ENCODE peak calls at places on chromosomes 11 and 22, in five cellular contexts. P, D, A, F and Q are unnamed samples.

GRCh38 chr11:104776501-104777170 is 121.6 kb downstream of the CASP12 start:
- DNase-seq in P (no peak), D (no peak), A (no peak), F (no peak), Q (no peak)

GRCh38 chr11:109984634-109985289 is 108.4 kb upstream of the ZC3H12C start:
- DNase-seq in P (no peak), D (no peak), A (no peak), F (no peak), Q (no peak)

GRCh38 chr11:74221816-74222215 is 50.7 kb downstream of the PPME1 start:
- DNase-seq in P (no peak), D (no peak), A (no peak), F (no peak), Q (no peak)

GRCh38 chr22:32042924-32043323 is at the start of gene SLC5A1:
- DNase-seq in P (peak; percentile 68), D (no peak), A (peak; percentile 33), F (no peak), Q (no peak)

GRCh38 chr11:72069787-72070251 is 10.5 kb downstream of the NUMA1 start:
- DNase-seq in P (peak; percentile 78), D (no peak), A (peak; percentile 15), F (peak; percentile 37), Q (no peak)

GRCh38 chr11:28274216-28274615 is 166.0 kb downstream of the METTL15 start:
- DNase-seq in P (no peak), D (no peak), A (no peak), F (no peak), Q (no peak)

GRCh38 chr11:91794146-91794545 is 430.5 kb upstream of the FAT3 start:
- DNase-seq in P (no peak), D (no peak), A (no peak), F (no peak), Q (no peak)

GRCh38 chr11:126011220-126011619 is 51.4 kb downstream of the CDON start:
- DNase-seq in P (no peak), D (no peak), A (no peak), F (no peak), Q (no peak)

GRCh38 chr11:114619659-114620173 is 24.1 kb upstream of the NXPE4 start:
- DNase-seq in P (no peak), D (no peak), A (no peak), F (no peak), Q (no peak)

GRCh38 chr11:69220581-69221051 is 64.9 kb downstream of the SMIM38 start:
- DNase-seq in P (peak; percentile 27), D (no peak), A (no peak), F (no peak), Q (no peak)

GRCh38 chr11:57390535-57390934 is at the start of gene PRG2:
- DNase-seq in P (no peak), D (no peak), A (no peak), F (no peak), Q (no peak)

GRCh38 chr11:57391111-57391510 is 661 bp upstream of the PRG2 start:
- DNase-seq in P (no peak), D (no peak), A (no peak), F (no peak), Q (no peak)

GRCh38 chr11:57391546-57391945 is 1.1 kb upstream of the PRG2 start:
- DNase-seq in P (no peak), D (no peak), A (no peak), F (no peak), Q (no peak)

GRCh38 chr11:57387284-57388030 is 3.0 kb downstream of the PRG2 start:
- DNase-seq in P (no peak), D (no peak), A (no peak), F (no peak), Q (no peak)

GRCh38 chr11:57386178-57386945 is 4.1 kb downstream of the PRG2 start:
- DNase-seq in P (no peak), D (no peak), A (no peak), F (no peak), Q (no peak)
- TF ChIP-seq CTCF in P (no peak), D (no peak), A (no peak), F (no peak), Q (no peak)

DNA sequence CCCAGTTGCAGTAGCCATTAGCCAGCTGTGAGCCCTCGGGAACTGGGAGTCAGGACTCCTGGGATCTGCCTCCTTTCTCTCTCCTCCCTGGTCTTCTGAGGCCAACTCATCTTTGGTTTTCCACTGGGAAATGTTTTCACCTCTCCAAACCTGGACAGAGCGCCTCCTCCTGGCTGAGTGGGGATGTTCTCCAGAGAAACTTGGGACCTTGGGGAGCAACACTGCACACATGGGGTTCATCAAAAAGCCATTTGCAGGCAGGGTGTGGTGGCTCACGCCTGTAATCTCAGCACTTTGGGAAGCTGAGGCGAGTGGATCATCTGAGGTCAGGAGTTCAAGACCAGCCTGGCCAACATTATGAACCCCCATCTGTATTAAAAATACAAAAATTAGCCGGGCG is 145.4 kb downstream of the NECTIN1 start:
- DNase-seq in P (no peak), D (no peak), A (peak; percentile 24), F (no peak), Q (no peak)
- TF ChIP-seq CTCF in P (no peak), D (peak; percentile 21), A (peak; percentile 76), F (no peak), Q (peak; percentile 33)

GRCh38 chr22:45731798-45732495 is 60.3 kb downstream of the ATXN10 start:
- DNase-seq in P (no peak), D (no peak), A (peak; percentile 49), F (no peak), Q (no peak)
- TF ChIP-seq CTCF in P (no peak), D (no peak), A (peak; percentile 75), F (peak; percentile 62), Q (no peak)

GRCh38 chr11:65552413-65552951 is 5.7 kb downstream of the LTBP3 start:
- DNase-seq in P (no peak), D (no peak), A (peak; percentile 52), F (no peak), Q (no peak)
- TF ChIP-seq CTCF in P (no peak), D (no peak), A (no peak), F (no peak), Q (no peak)

DNA sequence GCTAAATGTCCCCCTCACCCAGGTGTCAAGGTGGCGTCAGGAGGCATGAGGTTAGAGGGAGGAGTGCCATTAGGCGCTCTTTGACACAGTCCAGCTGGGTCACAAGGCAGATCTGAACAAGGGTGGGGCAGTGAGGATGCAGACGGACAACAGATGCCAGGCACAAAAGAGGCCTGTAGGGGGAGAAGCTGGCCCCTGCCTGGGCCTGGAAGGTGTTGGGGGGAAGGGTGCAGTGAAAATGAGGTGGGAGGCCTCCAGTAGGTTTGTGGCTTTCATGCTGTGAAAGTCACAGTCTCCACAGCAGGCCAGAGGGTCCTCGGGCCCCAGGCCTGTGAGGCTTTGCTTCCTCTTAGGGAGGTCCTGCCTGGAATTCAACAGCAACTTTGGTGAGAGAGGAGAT is 85.0 kb upstream of the PLET1 start:
- DNase-seq in P (no peak), D (peak; percentile 31), A (peak; percentile 49), F (no peak), Q (no peak)
- TF ChIP-seq CTCF in P (no peak), D (no peak), A (peak; percentile 32), F (peak; percentile 27), Q (no peak)

DNA sequence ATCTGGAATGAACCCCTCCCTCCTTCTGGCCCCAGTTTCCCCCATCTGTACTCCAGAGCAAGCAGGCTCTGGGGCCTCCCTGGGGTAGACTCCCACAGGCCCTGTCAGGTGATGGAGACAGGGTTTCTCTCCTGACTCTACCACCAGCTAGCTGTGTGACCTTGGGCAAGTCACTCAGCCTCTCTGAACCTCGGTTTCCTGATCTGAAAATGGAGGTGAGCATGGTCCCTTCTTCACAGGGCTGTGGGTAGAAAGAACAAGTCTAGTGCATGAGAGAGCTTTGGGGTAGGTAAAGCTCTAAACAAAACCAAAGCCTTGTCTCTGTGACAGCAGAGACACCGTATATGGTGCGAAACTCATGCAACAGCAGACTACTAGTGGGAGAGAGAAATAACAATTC is 5.6 kb downstream of the CD5 start:
- DNase-seq in P (no peak), D (no peak), A (no peak), F (no peak), Q (no peak)
- TF ChIP-seq CTCF in P (no peak), D (no peak), A (no peak), F (no peak), Q (no peak)

GRCh38 chr11:24386551-24387404 is 110.1 kb upstream of the LUZP2 start:
- DNase-seq in P (no peak), D (no peak), A (peak; percentile 83), F (no peak), Q (peak; percentile 8)
- TF ChIP-seq CTCF in P (peak; percentile 17), D (peak; percentile 62), A (peak; percentile 67), F (peak; percentile 51), Q (peak; percentile 61)

GRCh38 chr22:20498913-20499312 is 3.3 kb upstream of the KLHL22 start:
- DNase-seq in P (no peak), D (no peak), A (no peak), F (no peak), Q (no peak)
- TF ChIP-seq CTCF in P (no peak), D (no peak), A (no peak), F (no peak), Q (no peak)